ENCODE peak calls at places on chromosomes 11 and 22, in six cellular contexts. One of them, this sample, is unnamed.

GRCh38 chr22:32244547-32244946 is 10.6 kb downstream of the SLC5A4 start:
- DNase-seq in neural progenitor cell: no peak
- DNase-seq in cardiac fibroblast: no peak
- DNase-seq in CD8-positive, alpha-beta T cell: no peak
- DNase-seq in transverse colon: no peak
- DNase-seq in hepatocyte: no peak
- DNase-seq in this sample: no peak

GRCh38 chr22:26658161-26658560 is 773 bp downstream of the MIAT start:
- DNase-seq in hepatocyte: no peak
- DNase-seq in cardiac fibroblast: no peak
- DNase-seq in CD8-positive, alpha-beta T cell: no peak
- DNase-seq in neural progenitor cell: no peak
- DNase-seq in transverse colon: no peak
- DNase-seq in this sample: no peak

GRCh38 chr22:34135749-34136148 is 215.5 kb upstream of the LARGE1 start:
- DNase-seq in cardiac fibroblast: no peak
- DNase-seq in transverse colon: no peak
- DNase-seq in CD8-positive, alpha-beta T cell: no peak
- DNase-seq in neural progenitor cell: no peak
- DNase-seq in hepatocyte: no peak
- DNase-seq in this sample: no peak

GRCh38 chr11:101407324-101407723 is 176.5 kb downstream of the TRPC6 start:
- DNase-seq in neural progenitor cell: no peak
- DNase-seq in hepatocyte: no peak
- DNase-seq in transverse colon: peak; percentile 8
- DNase-seq in CD8-positive, alpha-beta T cell: no peak
- DNase-seq in cardiac fibroblast: peak; percentile 8
- DNase-seq in this sample: no peak

GRCh38 chr11:71285111-71285510 is 32.7 kb upstream of the SHANK2 start:
- DNase-seq in hepatocyte: no peak
- DNase-seq in CD8-positive, alpha-beta T cell: no peak
- DNase-seq in neural progenitor cell: no peak
- DNase-seq in cardiac fibroblast: no peak
- DNase-seq in transverse colon: no peak
- DNase-seq in this sample: no peak

GRCh38 chr11:13450832-13451397 is 12.1 kb downstream of the BTBD10 start:
- DNase-seq in hepatocyte: no peak
- DNase-seq in neural progenitor cell: no peak
- DNase-seq in CD8-positive, alpha-beta T cell: no peak
- DNase-seq in cardiac fibroblast: no peak
- DNase-seq in transverse colon: no peak
- DNase-seq in this sample: no peak

GRCh38 chr11:35540526-35540925 is 15.1 kb upstream of the PAMR1 start:
- DNase-seq in cardiac fibroblast: peak; percentile 61
- DNase-seq in neural progenitor cell: no peak
- DNase-seq in hepatocyte: no peak
- DNase-seq in transverse colon: no peak
- DNase-seq in CD8-positive, alpha-beta T cell: no peak
- DNase-seq in this sample: no peak

GRCh38 chr22:42856865-42857704 is at the start of gene ARFGAP3:
- DNase-seq in transverse colon: peak; percentile 96
- DNase-seq in hepatocyte: peak; percentile 99
- DNase-seq in cardiac fibroblast: peak; percentile 96
- DNase-seq in neural progenitor cell: peak; percentile 98
- DNase-seq in CD8-positive, alpha-beta T cell: peak; percentile 94
- DNase-seq in this sample: peak; percentile 52

GRCh38 chr11:122242731-122243130 is 126.7 kb upstream of the BLID start:
- DNase-seq in hepatocyte: no peak
- DNase-seq in CD8-positive, alpha-beta T cell: no peak
- DNase-seq in transverse colon: no peak
- DNase-seq in cardiac fibroblast: no peak
- DNase-seq in neural progenitor cell: no peak
- DNase-seq in this sample: no peak

GRCh38 chr22:20986365-20986764 is 4.3 kb downstream of the LZTR1 start:
- DNase-seq in transverse colon: no peak
- DNase-seq in CD8-positive, alpha-beta T cell: no peak
- DNase-seq in neural progenitor cell: no peak
- DNase-seq in hepatocyte: no peak
- DNase-seq in cardiac fibroblast: no peak
- DNase-seq in this sample: no peak
- TF ChIP-seq CTCF in transverse colon: no peak
- TF ChIP-seq CTCF in CD8-positive, alpha-beta T cell: no peak
- TF ChIP-seq CTCF in neural progenitor cell: no peak
- TF ChIP-seq CTCF in hepatocyte: no peak
- TF ChIP-seq CTCF in cardiac fibroblast: no peak
- TF ChIP-seq CTCF in this sample: no peak

GRCh38 chr22:41563051-41563711 is 2.4 kb downstream of the CSDC2 start:
- DNase-seq in cardiac fibroblast: peak; percentile 72
- DNase-seq in CD8-positive, alpha-beta T cell: no peak
- DNase-seq in neural progenitor cell: no peak
- DNase-seq in hepatocyte: peak; percentile 55
- DNase-seq in transverse colon: no peak
- DNase-seq in this sample: peak; percentile 81
- H3K4me3 ChIP-seq in cardiac fibroblast: no peak overlapping the region
- H3K4me3 ChIP-seq in CD8-positive, alpha-beta T cell: no peak overlapping the region
- H3K4me3 ChIP-seq in neural progenitor cell: no peak overlapping the region
- H3K4me3 ChIP-seq in hepatocyte: no peak overlapping the region
- H3K4me3 ChIP-seq in transverse colon: no peak overlapping the region
- H3K4me3 ChIP-seq in this sample: peak overlapping the region; percentile 27

DNA sequence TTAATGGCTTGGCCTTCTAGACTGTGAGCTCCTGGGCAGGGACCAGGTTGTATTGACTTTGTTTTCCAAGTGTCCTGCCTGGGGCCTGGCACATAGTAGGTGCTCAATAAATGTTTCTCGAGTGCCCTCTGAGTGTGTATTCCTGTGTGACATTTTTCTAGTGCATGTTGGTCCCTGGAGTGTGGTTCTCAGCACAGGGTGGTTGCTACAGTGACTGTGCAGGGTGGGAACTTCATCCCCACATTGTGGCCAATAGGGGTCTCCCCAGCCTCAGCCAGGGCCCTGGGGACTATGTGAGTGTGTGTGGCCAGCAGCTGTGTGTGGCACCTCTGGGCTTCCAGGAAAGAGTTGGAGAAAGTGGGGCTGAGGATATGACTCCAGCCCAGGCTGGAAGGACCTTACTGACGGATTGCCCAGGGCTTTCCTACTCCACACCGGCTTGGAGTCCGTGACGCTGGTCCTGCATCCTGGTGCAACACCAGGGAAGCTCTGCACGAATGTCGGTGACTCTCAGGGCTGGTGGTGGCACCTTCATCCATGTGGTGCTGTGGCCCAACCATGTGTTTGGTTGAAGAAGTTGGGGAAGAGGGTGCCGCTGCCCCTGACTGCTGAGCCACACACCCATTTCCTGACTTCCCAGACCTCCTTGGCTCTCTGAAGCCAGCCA is 9.0 kb upstream of the MARK2 start:
- DNase-seq in cardiac fibroblast: peak; percentile 51
- DNase-seq in transverse colon: no peak
- DNase-seq in hepatocyte: no peak
- DNase-seq in CD8-positive, alpha-beta T cell: no peak
- DNase-seq in neural progenitor cell: peak; percentile 68
- DNase-seq in this sample: peak; percentile 35
- TF ChIP-seq CTCF in cardiac fibroblast: peak; percentile 12
- TF ChIP-seq CTCF in transverse colon: no peak
- TF ChIP-seq CTCF in hepatocyte: peak; percentile 31
- TF ChIP-seq CTCF in CD8-positive, alpha-beta T cell: no peak
- TF ChIP-seq CTCF in neural progenitor cell: peak; percentile 56
- TF ChIP-seq CTCF in this sample: peak; percentile 65

GRCh38 chr11:64034411-64034811 is 1.3 kb upstream of the FLRT1 start:
- DNase-seq in cardiac fibroblast: no peak
- DNase-seq in CD8-positive, alpha-beta T cell: no peak
- DNase-seq in transverse colon: no peak
- DNase-seq in neural progenitor cell: peak; percentile 72
- DNase-seq in hepatocyte: no peak
- DNase-seq in this sample: no peak

GRCh38 chr11:64037027-64037633 is 1.4 kb downstream of the FLRT1 start:
- DNase-seq in neural progenitor cell: peak; percentile 38
- DNase-seq in transverse colon: no peak
- DNase-seq in CD8-positive, alpha-beta T cell: no peak
- DNase-seq in hepatocyte: no peak
- DNase-seq in cardiac fibroblast: no peak
- DNase-seq in this sample: no peak

GRCh38 chr11:64035581-64035980 is at the start of gene FLRT1:
- DNase-seq in neural progenitor cell: peak; percentile 70
- DNase-seq in hepatocyte: no peak
- DNase-seq in transverse colon: no peak
- DNase-seq in cardiac fibroblast: no peak
- DNase-seq in CD8-positive, alpha-beta T cell: no peak
- DNase-seq in this sample: no peak

GRCh38 chr11:64036081-64037026 is 623 bp downstream of the FLRT1 start:
- DNase-seq in cardiac fibroblast: peak; percentile 29
- DNase-seq in transverse colon: no peak
- DNase-seq in CD8-positive, alpha-beta T cell: no peak
- DNase-seq in neural progenitor cell: peak; percentile 52
- DNase-seq in hepatocyte: peak; percentile 60
- DNase-seq in this sample: no peak

GRCh38 chr11:64035081-64035524 is 628 bp upstream of the FLRT1 start:
- DNase-seq in cardiac fibroblast: no peak
- DNase-seq in transverse colon: no peak
- DNase-seq in neural progenitor cell: no peak
- DNase-seq in hepatocyte: no peak
- DNase-seq in CD8-positive, alpha-beta T cell: no peak
- DNase-seq in this sample: no peak
- H3K4me3 ChIP-seq in cardiac fibroblast: no peak overlapping the region
- H3K4me3 ChIP-seq in transverse colon: no peak overlapping the region
- H3K4me3 ChIP-seq in neural progenitor cell: peak overlapping the region; percentile 38
- H3K4me3 ChIP-seq in hepatocyte: no peak overlapping the region
- H3K4me3 ChIP-seq in CD8-positive, alpha-beta T cell: no peak overlapping the region
- H3K4me3 ChIP-seq in this sample: no peak overlapping the region

DNA sequence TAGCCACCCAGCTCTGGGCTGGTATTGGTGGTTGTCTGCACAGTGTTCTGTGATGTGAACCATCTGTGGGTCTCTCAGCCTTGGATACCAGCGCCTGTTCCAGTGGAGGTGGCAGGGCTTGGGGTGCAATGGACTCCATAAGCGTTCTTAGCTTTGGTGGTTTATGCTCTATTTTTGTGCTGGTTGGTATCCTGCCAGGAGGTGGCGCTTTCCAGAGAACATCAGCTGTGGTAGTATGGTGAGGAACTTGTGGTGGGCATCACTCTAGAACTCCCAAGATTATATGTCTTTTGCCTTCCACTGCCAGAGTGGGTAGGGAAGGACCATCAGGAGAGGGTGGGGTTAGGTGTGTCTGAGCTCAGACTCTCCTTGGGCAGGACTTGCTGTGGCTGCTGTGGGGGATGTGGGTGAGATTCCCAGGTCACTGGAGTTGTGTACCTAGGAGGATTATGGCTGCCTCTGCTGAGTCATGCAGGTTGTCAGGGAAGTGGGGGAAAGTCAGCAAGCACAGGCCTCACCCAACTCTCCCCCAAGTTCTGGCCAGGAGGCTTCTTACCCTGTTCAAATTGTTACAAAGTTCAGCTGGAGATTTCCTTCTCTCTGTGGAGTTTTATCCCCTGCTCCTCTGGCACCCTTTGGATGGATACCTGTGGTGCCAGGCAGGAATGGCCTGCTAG is 47.2 kb downstream of the MRGPRX2 start:
- DNase-seq in transverse colon: no peak
- DNase-seq in CD8-positive, alpha-beta T cell: no peak
- DNase-seq in hepatocyte: peak; percentile 6
- DNase-seq in neural progenitor cell: no peak
- DNase-seq in cardiac fibroblast: no peak
- DNase-seq in this sample: no peak
- TF ChIP-seq CTCF in transverse colon: no peak
- TF ChIP-seq CTCF in CD8-positive, alpha-beta T cell: no peak
- TF ChIP-seq CTCF in hepatocyte: no peak
- TF ChIP-seq CTCF in neural progenitor cell: peak; percentile 47
- TF ChIP-seq CTCF in cardiac fibroblast: peak; percentile 19
- TF ChIP-seq CTCF in this sample: peak; percentile 41

GRCh38 chr22:44640618-44641155 is 61.3 kb upstream of the PRR5 start:
- DNase-seq in hepatocyte: no peak
- DNase-seq in transverse colon: no peak
- DNase-seq in CD8-positive, alpha-beta T cell: no peak
- DNase-seq in neural progenitor cell: no peak
- DNase-seq in cardiac fibroblast: no peak
- DNase-seq in this sample: no peak

GRCh38 chr22:44642096-44642644 is 59.8 kb upstream of the PRR5 start:
- DNase-seq in hepatocyte: no peak
- DNase-seq in cardiac fibroblast: no peak
- DNase-seq in transverse colon: no peak
- DNase-seq in CD8-positive, alpha-beta T cell: no peak
- DNase-seq in neural progenitor cell: no peak
- DNase-seq in this sample: no peak

GRCh38 chr22:44634426-44635321 is 67.3 kb upstream of the PRR5 start:
- DNase-seq in CD8-positive, alpha-beta T cell: no peak
- DNase-seq in neural progenitor cell: no peak
- DNase-seq in transverse colon: no peak
- DNase-seq in cardiac fibroblast: no peak
- DNase-seq in hepatocyte: no peak
- DNase-seq in this sample: no peak

GRCh38 chr22:44639891-44640617 is 62.0 kb upstream of the PRR5 start:
- DNase-seq in cardiac fibroblast: no peak
- DNase-seq in CD8-positive, alpha-beta T cell: no peak
- DNase-seq in transverse colon: no peak
- DNase-seq in neural progenitor cell: no peak
- DNase-seq in hepatocyte: no peak
- DNase-seq in this sample: no peak

DNA sequence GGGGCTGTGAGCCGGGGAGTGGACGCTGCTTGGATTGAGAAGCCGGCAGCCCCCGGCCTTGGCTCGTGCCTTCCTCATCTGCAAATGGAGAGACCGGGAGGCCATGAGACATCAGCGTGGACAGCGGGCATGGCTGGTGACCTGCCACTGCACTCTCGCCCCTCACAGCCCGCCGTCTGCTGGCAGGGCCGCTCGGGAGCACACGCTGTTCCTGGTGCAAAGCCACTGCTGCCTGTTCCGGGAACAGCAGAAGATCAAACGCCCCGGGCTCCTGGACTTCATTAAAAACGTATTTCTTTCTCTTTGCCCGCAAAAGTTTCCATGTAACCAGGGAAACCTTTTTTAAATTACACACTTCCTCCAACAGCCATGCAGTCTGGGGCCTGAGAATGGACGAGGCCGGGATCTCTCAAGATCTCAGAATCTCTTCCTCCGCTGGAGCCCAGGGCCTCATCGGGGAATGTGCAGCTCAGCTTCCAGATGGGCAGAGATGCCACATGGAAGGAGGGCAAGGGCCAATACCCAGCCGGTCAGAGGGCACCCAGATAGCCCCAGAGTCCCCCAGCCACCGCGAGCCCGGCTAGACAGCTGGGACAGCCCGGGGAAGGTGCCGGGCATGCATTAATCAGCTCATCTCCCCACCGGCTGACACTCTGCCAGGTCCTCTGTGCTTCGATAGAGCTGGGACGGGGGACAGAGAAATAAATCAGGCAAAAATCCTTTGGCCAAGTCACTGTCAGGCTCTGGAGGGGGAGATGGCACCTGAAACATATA is 62.9 kb upstream of the PRR5 start:
- DNase-seq in hepatocyte: peak; percentile 53
- DNase-seq in CD8-positive, alpha-beta T cell: no peak
- DNase-seq in cardiac fibroblast: peak; percentile 48
- DNase-seq in neural progenitor cell: no peak
- DNase-seq in transverse colon: no peak
- DNase-seq in this sample: no peak
- H3K4me3 ChIP-seq in hepatocyte: no peak overlapping the region
- H3K4me3 ChIP-seq in CD8-positive, alpha-beta T cell: no peak overlapping the region
- H3K4me3 ChIP-seq in cardiac fibroblast: no peak overlapping the region
- H3K4me3 ChIP-seq in neural progenitor cell: no peak overlapping the region
- H3K4me3 ChIP-seq in transverse colon: no peak overlapping the region
- H3K4me3 ChIP-seq in this sample: no peak overlapping the region

GRCh38 chr11:1260620-1261019 is 37.8 kb downstream of the MUC5B start:
- DNase-seq in neural progenitor cell: no peak
- DNase-seq in hepatocyte: no peak
- DNase-seq in CD8-positive, alpha-beta T cell: no peak
- DNase-seq in cardiac fibroblast: no peak
- DNase-seq in transverse colon: no peak
- DNase-seq in this sample: no peak
- TF ChIP-seq CTCF in neural progenitor cell: no peak
- TF ChIP-seq CTCF in hepatocyte: no peak
- TF ChIP-seq CTCF in CD8-positive, alpha-beta T cell: no peak
- TF ChIP-seq CTCF in cardiac fibroblast: no peak
- TF ChIP-seq CTCF in transverse colon: no peak
- TF ChIP-seq CTCF in this sample: no peak